ENCODE peak calls at places on chromosome 21, in six cellular contexts. N, V, I, Z, Y and M are unnamed samples.

GRCh38 chr21:33281101-33281652 is 15.0 kb downstream of the IL10RB start:
- DNase-seq in Z (no peak), Y (no peak), V (no peak), N (no peak), I (no peak), M (no peak)

GRCh38 chr21:43267391-43268085 is 98.7 kb downstream of the CRYAA start:
- DNase-seq in Y (no peak), I (no peak), V (no peak), N (no peak), Z (no peak), M (no peak)

GRCh38 chr21:14215971-14216621 is at the start of gene RBM11:
- DNase-seq in V (peak), Y (peak), Z (peak), N (peak), I (no peak), M (no peak)

GRCh38 chr21:25560151-25560783 is 47.0 kb downstream of the MRPL39 start:
- DNase-seq in I (no peak), Z (no peak), N (no peak), Y (no peak), V (no peak), M (no peak)

GRCh38 chr21:14737922-14738321 is 191.8 kb upstream of the SAMSN1 start:
- DNase-seq in V (peak), Z (peak), I (peak), N (no peak), Y (no peak), M (no peak)

GRCh38 chr21:43816611-43817071 is 27.3 kb downstream of the RRP1 start:
- DNase-seq in V (no peak), Y (no peak), I (no peak), N (no peak), Z (no peak), M (no peak)

GRCh38 chr21:42671778-42672593 is 18.6 kb downstream of the PDE9A start:
- DNase-seq in Y (no peak), Z (no peak), V (no peak), N (no peak), I (no peak), M (no peak)

GRCh38 chr21:25756190-25756932 is 21.6 kb downstream of the GABPA start:
- DNase-seq in I (no peak), Z (no peak), Y (no peak), N (no peak), V (no peak), M (no peak)

GRCh38 chr21:18759751-18760161 is 356.2 kb upstream of the TMPRSS15 start:
- DNase-seq in Z (no peak), Y (no peak), N (no peak), I (no peak), V (no peak), M (no peak)

GRCh38 chr21:25733859-25734653 is 648 bp downstream of the ATP5PF start:
- DNase-seq in Z (peak), N (no peak), I (no peak), V (no peak), Y (no peak), M (no peak)

GRCh38 chr21:15051652-15052554 is 12.9 kb downstream of the NRIP1 start:
- DNase-seq in Z (no peak), V (no peak), I (no peak), Y (no peak), N (no peak), M (no peak)

GRCh38 chr21:25956993-25957714 is 213.4 kb downstream of the APP start:
- DNase-seq in I (no peak), V (no peak), N (no peak), Y (no peak), Z (no peak), M (no peak)

GRCh38 chr21:40130476-40130875 is 263.2 kb downstream of the PCP4 start:
- DNase-seq in I (no peak), Y (no peak), N (no peak), V (no peak), Z (no peak), M (no peak)

GRCh38 chr21:26212220-26212619 is 41.6 kb upstream of the APP start:
- DNase-seq in Y (no peak), I (no peak), N (no peak), V (no peak), Z (no peak), M (no peak)

GRCh38 chr21:43206231-43207042 is 37.6 kb downstream of the CRYAA start:
- DNase-seq in Z (no peak), N (no peak), Y (no peak), V (no peak), I (no peak), M (peak)

GRCh38 chr21:42829417-42829816 is 49.9 kb downstream of the WDR4 start:
- DNase-seq in N (no peak), Z (no peak), I (no peak), V (no peak), Y (no peak), M (no peak)

GRCh38 chr21:43287974-43288755 is 119.4 kb downstream of the CRYAA start:
- DNase-seq in I (no peak), V (no peak), Z (no peak), Y (no peak), N (no peak), M (no peak)

GRCh38 chr21:21921410-21922232 is 923.4 kb downstream of the NCAM2 start:
- DNase-seq in Z (peak), Y (no peak), N (no peak), V (peak), I (no peak), M (no peak)

GRCh38 chr21:43790053-43790524 is 712 bp downstream of the RRP1 start:
- DNase-seq in I (no peak), V (no peak), Z (no peak), Y (no peak), N (no peak), M (no peak)

GRCh38 chr21:42661688-42662429 is 8.4 kb downstream of the PDE9A start:
- DNase-seq in N (no peak), I (no peak), Z (no peak), V (no peak), Y (no peak), M (no peak)

GRCh38 chr21:27802816-27803475 is 836.1 kb upstream of the ADAMTS5 start:
- DNase-seq in N (no peak), V (no peak), Z (peak), I (no peak), Y (no peak), M (no peak)

GRCh38 chr21:29192999-29193563 is 62.6 kb downstream of the MAP3K7CL start:
- DNase-seq in Y (no peak), V (no peak), Z (no peak), I (no peak), N (no peak), M (no peak)

GRCh38 chr21:29194847-29195246 is 64.4 kb downstream of the MAP3K7CL start:
- DNase-seq in I (no peak), Y (no peak), V (no peak), Z (no peak), N (no peak), M (no peak)

GRCh38 chr21:29196021-29196663 is 65.7 kb downstream of the MAP3K7CL start:
- DNase-seq in Z (peak), N (no peak), Y (peak), V (peak), I (peak), M (no peak)

GRCh38 chr21:29194342-29194741 is 63.9 kb downstream of the MAP3K7CL start:
- DNase-seq in I (no peak), Z (no peak), V (no peak), N (no peak), Y (no peak), M (no peak)

DNA sequence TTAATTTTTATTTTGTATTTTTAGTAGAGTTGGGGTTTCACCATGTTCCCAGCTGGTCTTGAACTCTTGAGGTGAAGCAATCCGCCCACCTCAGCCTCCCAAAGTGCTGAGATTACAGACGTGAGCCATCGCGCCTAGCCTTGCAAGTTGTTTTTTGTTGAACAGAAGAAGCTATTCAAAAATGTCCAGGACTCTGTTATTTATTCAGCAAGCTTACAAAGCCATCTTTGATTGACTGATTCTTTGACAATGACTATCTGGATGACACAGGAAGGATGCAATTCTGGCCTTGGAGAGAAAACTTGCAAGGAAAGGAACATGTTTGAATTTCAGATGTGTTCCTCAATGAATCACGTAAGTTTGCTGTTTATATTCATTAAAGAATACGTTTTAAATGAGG is 63.5 kb downstream of the MAP3K7CL start:
- DNase-seq in N (no peak), I (no peak), Z (no peak), V (no peak), Y (no peak), M (no peak)
- H3K4me3 ChIP-seq in N (no peak), I (no peak), Z (no peak), V (no peak), Y (peak), M (no peak)

GRCh38 chr21:38474796-38475195 is 23.5 kb downstream of the ERG start:
- DNase-seq in Z (no peak), I (no peak), Y (no peak), N (no peak), V (no peak), M (no peak)
- H3K27ac ChIP-seq in Z (no peak), I (no peak), Y (no peak), N (no peak), V (no peak), M (no peak)

DNA sequence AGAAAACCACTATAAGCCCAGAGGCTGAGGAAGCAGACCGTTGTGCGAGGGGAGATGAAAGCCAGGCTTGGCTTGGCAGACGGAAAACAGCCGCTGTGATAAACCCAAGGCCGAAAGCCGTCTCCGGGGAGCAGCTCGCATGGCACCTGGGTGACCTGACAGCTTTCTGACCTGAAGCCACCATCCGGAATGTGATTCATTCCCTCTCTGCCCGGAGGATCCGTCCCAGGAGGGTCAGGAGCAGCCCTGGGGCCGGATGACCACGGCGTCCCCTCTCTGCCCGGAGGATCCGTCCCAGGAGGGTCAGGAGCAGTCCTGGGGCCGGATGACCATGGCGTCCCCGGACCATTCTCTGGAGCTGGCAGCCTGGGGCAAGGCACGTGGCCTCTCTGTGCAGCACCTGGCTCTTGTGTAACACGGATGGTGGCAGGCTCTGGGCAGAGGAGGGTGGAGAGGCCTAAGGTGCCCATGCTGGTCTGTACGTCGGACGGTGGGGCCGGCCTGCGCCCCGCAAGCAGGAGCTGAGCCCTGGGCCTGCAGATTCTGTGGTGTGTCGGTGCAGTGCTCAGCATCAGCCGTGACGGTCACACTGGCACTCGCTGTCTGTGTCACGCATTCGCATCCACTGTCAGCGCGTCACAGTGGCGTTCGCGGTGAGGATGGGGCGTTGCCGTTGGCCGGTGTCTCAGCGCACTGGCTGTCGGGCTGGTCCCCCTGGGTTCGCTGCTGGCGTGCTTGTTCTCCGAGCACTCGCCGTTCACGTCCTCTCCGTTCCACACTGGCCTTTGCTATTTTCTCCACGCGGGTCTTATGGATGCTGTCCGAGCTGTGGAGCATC is 50.3 kb downstream of the SLX9 start:
- DNase-seq in Y (no peak), I (no peak), N (no peak), Z (no peak), V (no peak), M (no peak)
- H3K4me3 ChIP-seq in Y (no peak), I (no peak), N (no peak), Z (no peak), V (no peak), M (no peak)

GRCh38 chr21:41613421-41613998 is 105.6 kb upstream of the TMPRSS2 start:
- DNase-seq in N (no peak), I (no peak), Z (no peak), Y (no peak), V (no peak), M (no peak)

GRCh38 chr21:41612674-41613250 is 104.8 kb upstream of the TMPRSS2 start:
- DNase-seq in V (no peak), Y (peak), N (peak), I (no peak), Z (no peak), M (peak)

GRCh38 chr21:41611441-41611840 is 103.5 kb upstream of the TMPRSS2 start:
- DNase-seq in I (no peak), V (no peak), N (no peak), Z (no peak), Y (no peak), M (no peak)

GRCh38 chr21:41610042-41610839 is 102.3 kb upstream of the TMPRSS2 start:
- DNase-seq in V (no peak), I (peak), N (no peak), Z (peak), Y (no peak), M (no peak)

GRCh38 chr21:41611966-41612606 is 104.1 kb upstream of the TMPRSS2 start:
- DNase-seq in I (peak), V (no peak), Y (no peak), Z (peak), N (no peak), M (no peak)
- H3K27ac ChIP-seq in I (no peak), V (no peak), Y (peak), Z (no peak), N (peak), M (peak)